ENCODE peak calls at places on chromosomes 1 and 21, in seven cellular contexts. S, F, X, C, O, A and U are unnamed samples.

GRCh38 chr1:5509664-5510452 is 482.4 kb downstream of the NPHP4 start:
- DNase-seq in O (peak), C (peak), A (peak), S (peak), F (peak), X (peak), U (peak)

GRCh38 chr21:32184485-32184884 is 94.4 kb downstream of the MIS18A start:
- DNase-seq in S (no peak), F (no peak), X (no peak), A (no peak), O (peak), C (no peak), U (no peak)

GRCh38 chr1:6145864-6146410 is 34.2 kb downstream of the CHD5 start:
- DNase-seq in X (no peak), F (no peak), O (no peak), S (no peak), A (no peak), C (no peak), U (no peak)

GRCh38 chr21:29008373-29008772 is 10.8 kb downstream of the RWDD2B start:
- DNase-seq in S (no peak), A (no peak), C (no peak), X (no peak), O (no peak), F (no peak), U (no peak)

GRCh38 chr1:159870704-159871103 is 8.2 kb upstream of the VSIG8 start:
- DNase-seq in O (no peak), X (no peak), A (no peak), C (no peak), F (no peak), S (no peak), U (no peak)

GRCh38 chr1:246583448-246584185 is 17.4 kb downstream of the CNST start:
- DNase-seq in X (no peak), F (no peak), C (no peak), S (peak), A (no peak), O (peak), U (peak)

GRCh38 chr1:58251415-58252073 is 295.0 kb downstream of the OMA1 start:
- DNase-seq in O (peak), F (no peak), C (no peak), A (no peak), S (no peak), X (no peak), U (peak)

GRCh38 chr21:21165063-21165645 is 166.9 kb downstream of the NCAM2 start:
- DNase-seq in A (no peak), X (no peak), F (no peak), O (no peak), S (no peak), C (no peak), U (no peak)

GRCh38 chr1:29711582-29712274 is 475.4 kb downstream of the PTPRU start:
- DNase-seq in F (no peak), C (no peak), X (no peak), S (no peak), O (no peak), A (peak), U (no peak)

GRCh38 chr21:14736162-14736561 is 190.0 kb upstream of the SAMSN1 start:
- DNase-seq in F (no peak), O (no peak), S (no peak), C (no peak), X (no peak), A (no peak), U (no peak)

GRCh38 chr1:235632538-235633219 is 16.9 kb downstream of the GNG4 start:
- DNase-seq in A (no peak), C (no peak), O (no peak), X (no peak), F (no peak), S (no peak), U (no peak)

GRCh38 chr1:203690730-203691129 is 64.1 kb downstream of the ATP2B4 start:
- DNase-seq in F (no peak), O (no peak), X (no peak), S (no peak), A (no peak), C (no peak), U (no peak)